ENCODE peak calls at places on chromosomes 5 and 9, in five cellular contexts. V is adrenal gland, N is PC-3, C is neural progenitor cell, T is stomach. J is an unnamed sample. For H3K27me3, the result is how much of the 10 kb centered on the place peaks cover.

GRCh38 chr5:83718195-83718825 is 2.3 kb downstream of the HAPLN1 start:
- DNase-seq in C (peak), N (peak), V (peak), T (peak), J (peak)

GRCh38 chr5:139908749-139909148 is 113.1 kb downstream of the PSD2 start:
- DNase-seq in N (no peak), V (peak), T (peak), C (no peak), J (peak)

GRCh38 chr9:128910906-128911305 is 9.9 kb upstream of the PHYHD1 start:
- DNase-seq in V (no peak), C (no peak), N (no peak), T (no peak), J (no peak)

GRCh38 chr5:107072440-107072839 is 598.3 kb downstream of the EFNA5 start:
- DNase-seq in T (no peak), N (no peak), C (no peak), V (no peak), J (no peak)

GRCh38 chr9:92820964-92821363 is 56.3 kb upstream of the BICD2 start:
- DNase-seq in C (no peak), N (no peak), T (no peak), V (no peak), J (no peak)

GRCh38 chr9:68538200-68538599 is 2.5 kb downstream of the TMEM252 start:
- DNase-seq in T (no peak), C (no peak), N (peak), V (no peak), J (no peak)

GRCh38 chr5:67094476-67095300 is 101.9 kb downstream of the CD180 start:
- DNase-seq in V (no peak), N (no peak), T (no peak), C (peak), J (no peak)

GRCh38 chr5:52799358-52799982 is 11.8 kb downstream of the ITGA1 start:
- DNase-seq in V (peak), C (peak), T (peak), N (peak), J (peak)

GRCh38 chr9:18824095-18824666 is 208.8 kb downstream of the SAXO1 start:
- DNase-seq in N (peak), V (peak), C (no peak), T (no peak), J (no peak)

GRCh38 chr9:37622462-37622861 is 28.3 kb upstream of the FRMPD1 start:
- DNase-seq in C (no peak), N (no peak), T (no peak), V (no peak), J (peak)

GRCh38 chr9:128553695-128554094 is 1.3 kb downstream of the SPTAN1 start:
- DNase-seq in V (no peak), C (no peak), T (no peak), N (peak), J (no peak)

GRCh38 chr9:100455470-100455869 is 17.5 kb upstream of the TMEFF1 start:
- DNase-seq in T (no peak), N (no peak), C (no peak), V (no peak), J (no peak)

GRCh38 chr5:153623906-153624765 is 133.7 kb downstream of the GRIA1 start:
- DNase-seq in C (no peak), V (no peak), T (no peak), N (peak), J (no peak)

GRCh38 chr9:132994410-132995120 is 16.1 kb downstream of the GFI1B start:
- DNase-seq in N (peak), T (peak), C (peak), V (no peak), J (no peak)

GRCh38 chr5:89493414-89493813 is 610.4 kb upstream of the MEF2C start:
- DNase-seq in C (no peak), T (no peak), N (no peak), V (no peak), J (no peak)

GRCh38 chr9:73008273-73008672 is 55.4 kb upstream of the ALDH1A1 start:
- DNase-seq in C (no peak), V (no peak), N (no peak), T (no peak), J (no peak)

GRCh38 chr5:175678074-175678473 is 20.2 kb downstream of the HRH2 start:
- DNase-seq in N (no peak), V (no peak), T (no peak), C (no peak), J (no peak)

GRCh38 chr9:127021664-127022337 is 100.6 kb downstream of the ANGPTL2 start:
- DNase-seq in T (peak), C (peak), V (peak), N (no peak), J (peak)

GRCh38 chr9:1875251-1875851 is 139.8 kb upstream of the SMARCA2 start:
- DNase-seq in T (no peak), N (no peak), C (no peak), V (no peak), J (no peak)

GRCh38 chr9:4306788-4307144 is 6.9 kb upstream of the GLIS3 start:
- DNase-seq in T (no peak), V (no peak), C (no peak), N (no peak), J (no peak)

GRCh38 chr5:139638090-139638735 is 9.9 kb upstream of the CXXC5 start:
- DNase-seq in C (peak), V (peak), T (peak), N (peak), J (peak)

GRCh38 chr5:76479973-76480667 is 77.0 kb downstream of the IQGAP2 start:
- DNase-seq in N (no peak), C (no peak), T (peak), V (no peak), J (no peak)

DNA sequence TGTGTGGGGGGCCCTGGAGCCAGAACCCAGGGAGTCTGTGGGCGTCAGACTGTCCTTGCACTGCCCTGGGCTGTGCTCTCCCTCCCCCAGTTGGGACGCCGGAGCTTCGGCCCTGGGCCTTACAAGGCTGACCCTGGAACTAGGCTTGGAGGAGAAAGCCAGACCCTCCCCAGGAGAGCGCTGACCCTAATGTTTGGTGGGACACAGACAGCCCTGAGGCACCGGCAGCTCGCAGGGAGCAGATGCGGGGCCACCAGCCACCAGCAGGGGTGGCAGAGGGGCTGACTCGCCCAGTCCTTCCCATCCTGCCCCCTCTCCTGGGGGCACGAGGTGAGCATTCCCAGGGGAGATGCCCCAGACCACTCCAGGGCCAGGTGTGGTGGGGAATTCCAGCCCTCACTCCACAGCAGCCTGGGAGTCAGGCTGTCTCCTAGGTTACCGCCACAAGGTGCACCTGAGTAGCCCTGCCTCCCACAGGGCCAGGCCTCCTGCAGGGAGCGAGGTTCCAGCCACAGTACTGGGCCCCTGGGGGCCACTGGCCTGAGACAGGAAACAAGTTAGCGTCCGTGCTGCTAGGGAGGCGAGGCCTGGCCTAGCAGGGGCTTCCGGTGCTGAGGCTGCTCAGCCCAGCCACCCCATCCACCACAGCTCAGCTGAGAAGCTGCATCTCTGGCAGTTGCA is 134.6 kb downstream of the OLFM1 start:
- DNase-seq in T (no peak), V (no peak), N (no peak), C (peak), J (peak)
- H3K27me3 ChIP-seq in T (half or more), V (under half), N (under half), C (under half), J (under half)

DNA sequence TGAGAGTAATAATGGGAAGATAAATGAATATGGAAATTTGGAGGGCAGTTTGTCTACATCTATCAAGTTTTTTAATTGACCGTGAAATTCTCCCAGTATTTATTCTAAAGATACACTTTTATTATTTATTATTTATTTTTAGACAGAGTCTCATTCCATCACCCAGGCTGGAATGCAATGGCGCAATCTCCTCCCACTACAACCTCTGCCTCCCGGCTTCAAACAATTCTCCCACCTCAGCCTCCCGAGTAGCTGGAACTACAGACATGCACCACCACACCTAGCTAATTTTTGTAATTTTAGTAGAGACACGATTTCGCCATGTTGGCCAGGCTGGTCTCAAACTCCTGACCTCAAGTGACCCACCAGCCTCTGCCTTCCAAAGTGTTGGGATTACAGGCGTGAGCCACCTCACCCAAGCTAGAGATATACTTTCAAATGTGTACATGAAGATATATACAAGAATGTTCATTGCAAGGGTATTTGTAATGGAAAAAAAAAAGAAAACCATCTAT is 97.7 kb upstream of the SLC12A2 start:
- DNase-seq in T (no peak), C (no peak), V (no peak), N (no peak), J (no peak)
- H3K4me3 ChIP-seq in T (no peak), C (no peak), V (no peak), N (no peak), J (no peak)

DNA sequence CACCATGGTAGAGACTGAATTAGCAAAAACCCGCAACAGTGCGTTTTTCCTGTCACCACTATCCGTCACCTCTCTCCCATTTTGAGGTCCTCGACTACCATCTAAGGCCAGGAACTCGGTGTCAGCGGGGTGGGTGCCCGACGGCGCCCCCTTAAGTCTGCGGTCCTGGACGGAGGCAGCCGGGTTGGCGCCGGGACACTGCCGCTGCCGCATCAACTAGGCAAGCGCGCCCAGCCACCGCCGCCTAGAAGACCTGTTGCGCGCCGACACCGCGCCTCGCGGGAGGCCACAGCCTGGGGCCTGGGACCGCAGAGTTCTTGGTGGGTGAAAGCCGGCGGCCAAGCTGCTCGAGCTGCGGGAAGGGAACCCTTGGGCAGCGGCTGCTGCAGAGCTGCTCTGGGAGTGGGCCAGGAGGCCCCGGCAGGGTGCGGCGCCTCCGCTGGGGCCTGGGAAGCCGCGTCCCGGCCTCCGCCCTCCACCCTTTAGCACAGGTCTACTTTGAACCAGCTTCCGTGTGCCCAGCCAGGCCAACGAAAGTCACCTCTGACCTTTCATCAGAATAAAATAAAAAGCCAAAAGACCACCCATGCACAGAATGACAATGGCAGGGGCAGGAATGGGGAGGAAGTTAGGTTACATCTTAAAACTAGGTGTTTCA is 3.5 kb downstream of the FOXB2 start:
- DNase-seq in V (no peak), N (no peak), C (peak), T (no peak), J (no peak)
- H3K27me3 ChIP-seq in V (half or more), N (under half), C (half or more), T (half or more), J (half or more)

GRCh38 chr9:94779693-94780290 is 53.3 kb downstream of the AOPEP start:
- DNase-seq in T (no peak), C (no peak), V (no peak), N (no peak), J (no peak)
- H3K4me3 ChIP-seq in T (no peak), C (no peak), V (no peak), N (no peak), J (no peak)

GRCh38 chr5:1875843-1876671 is 6.7 kb downstream of the IRX4 start:
- DNase-seq in V (no peak), T (no peak), N (no peak), C (peak), J (no peak)
- H3K27me3 ChIP-seq in V (half or more), T (half or more), N (under half), C (half or more), J (half or more)

GRCh38 chr5:16619136-16619535 is 2.3 kb upstream of the RETREG1 start:
- DNase-seq in T (no peak), C (no peak), N (no peak), V (no peak), J (no peak)

GRCh38 chr5:16616536-16617271 is at the start of gene RETREG1:
- DNase-seq in T (peak), V (no peak), C (peak), N (peak), J (peak)

GRCh38 chr5:16615737-16616535 is 861 bp downstream of the RETREG1 start:
- DNase-seq in C (peak), N (peak), T (no peak), V (no peak), J (no peak)

GRCh38 chr5:16618138-16618897 is 1.5 kb upstream of the RETREG1 start:
- DNase-seq in T (no peak), V (no peak), N (no peak), C (peak), J (no peak)

DNA sequence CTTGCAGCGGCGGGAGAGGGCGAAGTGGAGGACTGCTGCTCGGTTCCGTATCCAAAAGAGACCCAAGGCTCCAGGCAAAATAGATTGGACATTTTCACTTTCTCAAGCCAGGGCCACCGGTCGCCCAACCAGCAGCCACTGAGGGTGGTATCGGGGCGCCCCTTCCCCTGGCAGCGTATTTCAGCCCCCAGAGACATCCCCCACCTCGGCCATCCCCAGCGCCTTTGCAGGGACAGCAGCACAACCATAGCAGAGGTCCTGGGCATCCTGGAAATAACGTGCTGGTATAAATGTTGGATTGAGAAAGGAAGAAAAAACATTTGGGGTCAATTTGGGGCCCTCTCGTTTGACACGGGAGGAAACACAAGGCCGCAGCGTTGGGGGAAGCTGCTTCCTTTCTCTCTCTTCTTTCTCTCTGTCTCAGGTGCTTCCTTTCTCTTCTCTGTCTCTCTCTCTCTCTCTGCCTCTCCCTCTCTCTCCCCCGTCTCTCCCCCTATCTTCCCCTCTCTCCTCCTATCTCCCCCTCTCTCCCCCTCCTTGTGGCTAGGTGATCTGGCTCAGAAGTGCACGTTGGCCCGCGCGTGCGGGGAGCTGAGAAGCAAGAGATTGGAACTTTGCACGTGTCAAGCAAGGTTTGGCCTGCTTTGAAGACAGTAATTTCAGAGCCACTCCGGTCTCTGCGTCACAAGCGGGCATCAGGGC is 626 bp upstream of the RETREG1 start:
- DNase-seq in V (no peak), T (no peak), C (peak), N (no peak), J (no peak)
- H3K4me3 ChIP-seq in V (no peak), T (peak), C (peak), N (peak), J (peak)

GRCh38 chr9:93953492-93954435 is 1.4 kb downstream of the BARX1 start:
- DNase-seq in C (peak), T (no peak), N (no peak), V (no peak), J (no peak)
- H3K27me3 ChIP-seq in C (half or more), T (half or more), N (under half), V (half or more), J (half or more)

J was measured in BE2C.